ENCODE peak calls at places on chromosomes 6 and 20, in four cellular contexts. I is BJ, A is T-helper 2 cell, L is tibial nerve. B is an unnamed sample.

GRCh38 chr6:119764927-119765681 is 415.5 kb upstream of the MAN1A1 start:
- DNase-seq in L (no peak), I (no peak), A (no peak), B (no peak)

GRCh38 chr6:44576132-44576601 is 188.7 kb downstream of the CDC5L start:
- DNase-seq in A (no peak), L (no peak), I (no peak), B (peak; percentile 16)

GRCh38 chr6:130937942-130938604 is 110.9 kb downstream of the SMLR1 start:
- DNase-seq in A (no peak), I (no peak), L (no peak), B (no peak)

GRCh38 chr6:148565931-148566663 is 180.7 kb upstream of the UST start:
- DNase-seq in L (no peak), A (no peak), I (peak; percentile 81), B (peak; percentile 85)

GRCh38 chr20:22577515-22578220 is 6.7 kb downstream of the FOXA2 start:
- DNase-seq in I (no peak), L (no peak), A (no peak), B (no peak)

GRCh38 chr20:35286899-35287508 is 2.4 kb upstream of the EIF6 start:
- DNase-seq in L (no peak), A (no peak), I (no peak), B (no peak)

GRCh38 chr6:116945809-116946208 is 68.8 kb downstream of the RFX6 start:
- DNase-seq in I (no peak), L (no peak), A (no peak), B (no peak)

GRCh38 chr6:90401933-90402830 is 105.5 kb upstream of the BACH2 start:
- DNase-seq in I (no peak), A (no peak), L (no peak), B (no peak)

GRCh38 chr20:25033941-25034335 is 24.0 kb downstream of the ACSS1 start:
- DNase-seq in I (no peak), A (no peak), L (no peak), B (no peak)

GRCh38 chr6:140051521-140052455 is 677.3 kb upstream of the CITED2 start:
- DNase-seq in I (peak; percentile 95), L (no peak), A (no peak), B (peak; percentile 93)

GRCh38 chr6:92122746-92123145 is 1296.6 kb downstream of the EPHA7 start:
- DNase-seq in L (no peak), A (no peak), I (no peak), B (no peak)

GRCh38 chr6:6816716-6817115 is 228.2 kb downstream of the LY86 start:
- DNase-seq in L (no peak), A (no peak), I (no peak), B (no peak)

GRCh38 chr6:113879186-113880096 is 22.3 kb downstream of the MARCKS start:
- DNase-seq in A (no peak), I (no peak), L (peak; percentile 17), B (peak; percentile 74)

GRCh38 chr6:142945446-142946180 is 637 bp upstream of the HIVEP2 start:
- DNase-seq in A (peak; percentile 41), I (no peak), L (peak; percentile 24), B (no peak)

GRCh38 chr6:140478631-140479030 is 1104.2 kb upstream of the CITED2 start:
- DNase-seq in I (no peak), A (no peak), L (no peak), B (no peak)

GRCh38 chr6:139296927-139297326 is 5.1 kb upstream of the TXLNB start:
- DNase-seq in I (no peak), L (no peak), A (no peak), B (no peak)

GRCh38 chr6:15089569-15090144 is 156.2 kb upstream of the JARID2 start:
- DNase-seq in I (no peak), L (no peak), A (no peak), B (no peak)

GRCh38 chr6:21163110-21163837 is 430.3 kb upstream of the SOX4 start:
- DNase-seq in I (no peak), A (no peak), L (no peak), B (peak; percentile 71)

GRCh38 chr20:44692932-44693476 is 22.2 kb upstream of the CCN5 start:
- DNase-seq in A (no peak), I (peak; percentile 89), L (peak; percentile 71), B (peak; percentile 85)

GRCh38 chr6:86686496-86686895 is 250.8 kb upstream of the HTR1E start:
- DNase-seq in L (no peak), I (no peak), A (no peak), B (no peak)

GRCh38 chr20:43016257-43016656 is 173.4 kb downstream of the PTPRT start:
- DNase-seq in I (no peak), L (no peak), A (no peak), B (no peak)

GRCh38 chr20:38900606-38901005 is 25.6 kb upstream of the FAM83D start:
- DNase-seq in L (no peak), A (no peak), I (no peak), B (no peak)

GRCh38 chr6:82363368-82364086 is at the start of gene TPBG:
- DNase-seq in L (no peak), A (no peak), I (no peak), B (peak; percentile 60)

GRCh38 chr6:113920663-113921267 is 50.2 kb downstream of the HDAC2 start:
- DNase-seq in I (no peak), A (no peak), L (no peak), B (no peak)

GRCh38 chr6:106293113-106293512 is 32.4 kb downstream of the ATG5 start:
- DNase-seq in I (no peak), L (no peak), A (no peak), B (no peak)

GRCh38 chr20:48139262-48140041 is 354.2 kb upstream of the SULF2 start:
- DNase-seq in L (no peak), A (no peak), I (no peak), B (no peak)

GRCh38 chr6:87282743-87283142 is 39.6 kb upstream of the SMIM8 start:
- DNase-seq in A (no peak), I (no peak), L (no peak), B (no peak)

GRCh38 chr6:25298508-25298834 is 19.3 kb downstream of the CARMIL1 start:
- DNase-seq in L (no peak), A (no peak), I (no peak), B (no peak)

GRCh38 chr6:147660334-147661311 is 152.1 kb downstream of the SAMD5 start:
- DNase-seq in I (no peak), A (no peak), L (no peak), B (no peak)

GRCh38 chr6:169845426-169846285 is 94.2 kb downstream of the ERMARD start:
- DNase-seq in I (no peak), L (no peak), A (no peak), B (no peak)

GRCh38 chr20:63641792-63642517 is 11.3 kb downstream of the STMN3 start:
- DNase-seq in A (peak; percentile 97), L (peak; percentile 80), I (no peak), B (no peak)

GRCh38 chr6:133774356-133774755 is 114.6 kb upstream of the TCF21 start:
- DNase-seq in I (no peak), A (no peak), L (no peak), B (no peak)

GRCh38 chr20:63327229-63327745 is 33.9 kb downstream of the CHRNA4 start:
- DNase-seq in A (no peak), L (no peak), I (no peak), B (no peak)